ENCODE peak calls at places on chromosomes 1 and 21, in eight cellular contexts. X is EL; E is glomerular endothelial cell; U is stimulated activated CD4-positive, alpha-beta T cell treated with anti-CD3 and anti-CD28 coated beads, Interleukin-1b, Interleukin-23, amount 100 ng/mL, for 1 hour; S is M059J; I is naive B cell; Z is NCI-H1105; C is hypothalamus. N is an unnamed sample.

GRCh38 chr1:157279157-157280140 is 141.3 kb upstream of the ETV3 start:
- DNase-seq in Z (no peak), X (no peak), U (no peak), C (no peak), S (no peak), E (no peak), I (no peak), N (no peak)

GRCh38 chr1:174788981-174789380 is 210.8 kb upstream of the CACYBP start:
- DNase-seq in X (peak), Z (no peak), U (no peak), I (no peak), C (no peak), S (peak), E (no peak), N (no peak)

GRCh38 chr1:24317081-24317480 is 2.1 kb upstream of the GRHL3 start:
- DNase-seq in C (no peak), S (no peak), X (no peak), U (no peak), Z (no peak), I (no peak), E (no peak), N (no peak)

GRCh38 chr1:39507230-39507928 is 15.9 kb downstream of the BMP8A start:
- DNase-seq in X (no peak), C (no peak), I (no peak), E (no peak), S (no peak), Z (no peak), U (no peak), N (no peak)

GRCh38 chr21:28375708-28376385 is 616.8 kb downstream of the LTN1 start:
- DNase-seq in U (no peak), X (peak), C (no peak), Z (no peak), E (no peak), I (no peak), S (no peak), N (no peak)

GRCh38 chr1:148158594-148158993 is 6.5 kb upstream of the NBPF11 start:
- DNase-seq in I (no peak), S (no peak), C (no peak), X (no peak), U (no peak), Z (no peak), E (no peak), N (no peak)

GRCh38 chr1:56469640-56470371 is 109.6 kb downstream of the PLPP3 start:
- DNase-seq in U (no peak), X (peak), C (no peak), S (peak), E (no peak), I (no peak), Z (no peak), N (no peak)

GRCh38 chr21:36004441-36004840 is 55.9 kb downstream of the SETD4 start:
- DNase-seq in I (no peak), C (no peak), U (no peak), E (no peak), X (no peak), S (no peak), Z (no peak), N (no peak)

GRCh38 chr1:218718216-218718615 is 373.1 kb downstream of the TGFB2 start:
- DNase-seq in C (no peak), X (no peak), S (peak), E (no peak), Z (no peak), I (no peak), U (no peak), N (no peak)

GRCh38 chr1:43329995-43330751 is 7.4 kb upstream of the MPL start:
- DNase-seq in C (no peak), X (peak), E (no peak), I (no peak), S (peak), U (peak), Z (no peak), N (no peak)

GRCh38 chr1:151196292-151196800 is 2.0 kb upstream of the PIP5K1A start:
- DNase-seq in E (peak), C (no peak), S (peak), X (peak), I (peak), Z (peak), U (no peak), N (peak)

GRCh38 chr1:76819976-76820375 is 47.3 kb upstream of the ST6GALNAC5 start:
- DNase-seq in U (no peak), E (no peak), S (no peak), C (no peak), I (no peak), Z (no peak), X (no peak), N (no peak)

GRCh38 chr1:198122693-198123092 is 34.1 kb upstream of the NEK7 start:
- DNase-seq in S (peak), U (no peak), C (no peak), E (no peak), Z (no peak), X (peak), I (no peak), N (no peak)

GRCh38 chr1:243974451-243975292 is 76.4 kb upstream of the ZBTB18 start:
- DNase-seq in I (no peak), C (no peak), Z (no peak), E (no peak), X (peak), U (no peak), S (peak), N (no peak)

GRCh38 chr1:41455479-41456271 is 28.8 kb downstream of the EDN2 start:
- DNase-seq in S (peak), X (peak), I (no peak), E (no peak), C (no peak), U (no peak), Z (no peak), N (no peak)

GRCh38 chr1:33970148-33970825 is 106.4 kb downstream of the HMGB4 start:
- DNase-seq in S (no peak), C (no peak), X (no peak), Z (no peak), E (no peak), U (no peak), I (no peak), N (no peak)